ENCODE peak calls at places on chromosome 9, in five cellular contexts. Z is K562, O is HepG2, B is GM12878, H is upper lobe of left lung. L is an unnamed sample.

GRCh38 chr9:135612437-135612836 is 26.9 kb downstream of the GLT6D1 start:
- ATAC-seq in Z (no peak), O (no peak), B (no peak), H (no peak), L (no peak)

GRCh38 chr9:75002422-75003023 is 25.6 kb downstream of the CARNMT1 start:
- ATAC-seq in B (peak), H (no peak), O (peak), Z (peak), L (peak)

GRCh38 chr9:21607576-21607975 is 125.5 kb upstream of the IFNE start:
- ATAC-seq in Z (no peak), O (no peak), H (no peak), B (no peak), L (no peak)

GRCh38 chr9:21744874-21745273 is 57.6 kb upstream of the MTAP start:
- ATAC-seq in B (no peak), H (peak), O (no peak), Z (no peak), L (peak)

GRCh38 chr9:134432471-134432870 is 106.2 kb downstream of the RXRA start:
- ATAC-seq in H (no peak), O (no peak), Z (no peak), B (no peak), L (no peak)

GRCh38 chr9:26656003-26656940 is 236.3 kb downstream of the CAAP1 start:
- ATAC-seq in H (no peak), B (peak), Z (peak), O (peak), L (no peak)

GRCh38 chr9:6237267-6237666 is 21.7 kb downstream of the IL33 start:
- ATAC-seq in O (no peak), Z (no peak), H (no peak), B (no peak), L (no peak)

GRCh38 chr9:110207071-110207923 is 662 bp downstream of the C9orf152 start:
- ATAC-seq in H (peak), O (peak), Z (no peak), B (no peak), L (no peak)

GRCh38 chr9:99628843-99629242 is 192.8 kb upstream of the NR4A3 start:
- ATAC-seq in O (no peak), B (no peak), H (no peak), Z (no peak), L (no peak)

GRCh38 chr9:92066131-92066530 is 49.1 kb downstream of the SPTLC1 start:
- ATAC-seq in O (no peak), Z (no peak), B (no peak), H (no peak), L (no peak)

GRCh38 chr9:19554518-19554917 is 145.7 kb downstream of the ACER2 start:
- ATAC-seq in H (no peak), Z (no peak), B (no peak), O (no peak), L (no peak)

GRCh38 chr9:128127568-128127989 is at the start of gene PTGES2:
- ATAC-seq in O (peak), Z (peak), H (peak), B (peak), L (peak)
- TF ChIP-seq POLR2AphosphoS5 in O (no peak), Z (no peak), H (peak), B (no peak), L (peak)

GRCh38 chr9:121326130-121326838 is 43.8 kb downstream of the STOM start:
- ATAC-seq in Z (no peak), B (no peak), H (peak), O (no peak), L (peak)
- TF ChIP-seq POLR2A in Z (no peak), B (no peak), H (no peak), O (no peak), L (no peak)

GRCh38 chr9:77710276-77710675 is 62.2 kb upstream of the GNA14 start:
- ATAC-seq in Z (no peak), H (no peak), B (peak), O (no peak), L (no peak)

GRCh38 chr9:77708416-77708815 is 60.3 kb upstream of the GNA14 start:
- ATAC-seq in Z (no peak), B (no peak), H (no peak), O (no peak), L (no peak)

GRCh38 chr9:77714077-77714549 is 66.0 kb upstream of the GNA14 start:
- ATAC-seq in H (no peak), Z (no peak), O (no peak), B (no peak), L (no peak)

GRCh38 chr9:77710965-77711657 is 63.0 kb upstream of the GNA14 start:
- ATAC-seq in O (no peak), B (no peak), Z (no peak), H (no peak), L (no peak)

GRCh38 chr9:77712533-77713130 is 64.5 kb upstream of the GNA14 start:
- ATAC-seq in Z (no peak), B (no peak), H (no peak), O (peak), L (no peak)
- TF ChIP-seq EP300 in Z (no peak), B (no peak), H (no peak), O (no peak), L (no peak)

GRCh38 chr9:116895956-116896355 is 208.9 kb downstream of the TRIM32 start:
- ATAC-seq in H (no peak), B (no peak), Z (no peak), O (no peak), L (no peak)
- TF ChIP-seq POLR2AphosphoS5 in H (no peak), B (no peak), Z (no peak), O (no peak), L (no peak)

GRCh38 chr9:130681769-130682489 is 11.7 kb upstream of the EXOSC2 start:
- ATAC-seq in O (peak), B (peak), H (peak), Z (peak), L (peak)

GRCh38 chr9:130685104-130685503 is 8.5 kb upstream of the EXOSC2 start:
- ATAC-seq in Z (no peak), O (no peak), B (no peak), H (no peak), L (no peak)

GRCh38 chr9:130682490-130683121 is 11.0 kb upstream of the EXOSC2 start:
- ATAC-seq in Z (peak), O (peak), H (peak), B (peak), L (peak)

GRCh38 chr9:130677252-130677651 is 12.9 kb downstream of the PRDM12 start:
- ATAC-seq in Z (no peak), B (no peak), O (no peak), H (no peak), L (no peak)

DNA sequence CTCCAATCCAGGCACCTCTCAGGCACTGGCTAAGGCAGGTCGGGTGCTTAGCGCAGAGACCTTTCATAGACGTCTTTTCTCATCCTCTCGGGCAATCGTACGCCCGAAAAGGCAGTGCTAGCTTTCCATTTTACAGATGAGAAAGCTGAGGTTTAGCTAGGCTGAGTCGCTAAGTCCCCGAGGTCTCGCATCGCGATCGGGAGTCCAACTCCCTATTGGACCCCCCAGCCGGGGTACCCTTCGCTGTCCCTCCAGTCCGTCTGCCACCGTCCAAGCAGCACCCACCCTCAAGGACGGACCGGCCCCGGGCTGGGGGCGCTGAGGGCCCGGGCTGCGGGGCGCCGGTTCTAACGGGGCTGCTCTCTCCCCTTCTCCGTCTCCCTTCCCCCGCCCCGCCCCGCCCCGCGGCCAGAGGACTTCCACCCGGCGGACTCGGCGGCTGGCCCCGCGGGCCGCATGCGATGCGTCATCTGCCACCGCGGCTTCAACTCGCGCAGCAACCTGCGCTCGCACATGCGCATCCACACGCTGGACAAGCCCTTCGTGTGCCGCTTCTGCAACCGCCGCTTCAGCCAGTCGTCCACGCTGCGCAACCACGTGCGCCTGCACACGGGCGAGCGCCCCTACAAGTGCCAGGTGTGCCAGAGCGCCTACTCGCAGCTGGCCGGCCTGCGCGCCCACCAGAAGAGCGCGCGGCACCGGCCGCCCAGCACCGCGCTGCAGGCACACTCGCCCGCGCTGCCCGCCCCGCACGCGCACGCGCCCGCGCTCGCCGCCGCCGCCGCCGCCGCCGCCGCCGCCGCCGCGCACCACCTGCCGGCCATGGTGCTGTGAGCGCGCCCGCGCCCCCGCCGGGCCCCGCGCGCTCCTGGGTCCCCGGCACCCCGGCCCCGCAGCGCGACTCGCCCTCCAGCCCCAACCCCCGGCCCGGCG is 12.5 kb upstream of the EXOSC2 start:
- ATAC-seq in Z (peak), B (peak), H (peak), O (peak), L (peak)
- TF ChIP-seq POLR2A in Z (no peak), B (no peak), H (no peak), O (peak), L (no peak)

DNA sequence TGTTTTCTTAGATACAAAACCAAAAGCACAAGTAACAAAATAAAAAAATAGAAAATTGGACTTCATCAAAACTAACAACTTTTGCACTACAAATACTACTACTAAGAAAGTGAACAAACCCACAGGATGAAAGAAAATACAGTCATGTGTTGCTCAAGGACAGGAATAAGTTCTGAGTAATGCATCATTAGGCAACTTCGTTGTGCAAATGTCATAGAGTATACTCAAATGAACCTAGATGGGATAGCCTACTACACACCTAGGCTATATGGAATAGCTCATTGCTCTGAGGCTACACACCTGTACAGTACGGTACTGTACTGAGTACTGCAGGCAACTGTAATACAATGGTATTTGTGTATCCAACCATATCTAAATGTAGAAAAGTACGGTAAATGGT is 88.3 kb downstream of the RAPGEF1 start:
- ATAC-seq in O (no peak), H (peak), Z (no peak), B (no peak), L (peak)
- TF ChIP-seq EP300 in O (no peak), H (no peak), Z (no peak), B (no peak), L (no peak)

L was measured in gastroesophageal sphincter.